ENCODE peak calls at places on chromosomes 1 and 21, in six cellular contexts. O is psoas muscle, Y is AG04450, T is dorsolateral prefrontal cortex, K is lower lobe of right lung, X is AG10803. U is an unnamed sample.

GRCh38 chr21:14646893-14647292 is 100.8 kb upstream of the SAMSN1 start:
- DNase-seq in O (no peak), Y (no peak), T (no peak), K (no peak), X (no peak), U (no peak)

GRCh38 chr1:228515200-228515834 is 28.1 kb downstream of the RNF187 start:
- DNase-seq in O (no peak), Y (peak; percentile 18), T (no peak), K (no peak), X (peak; percentile 44), U (no peak)

GRCh38 chr1:236065509-236066005 is 667 bp upstream of the NID1 start:
- DNase-seq in O (no peak), Y (no peak), T (no peak), K (no peak), X (no peak), U (no peak)

GRCh38 chr1:156839426-156840109 is 19.3 kb downstream of the INSRR start:
- DNase-seq in O (no peak), Y (no peak), T (no peak), K (no peak), X (no peak), U (peak; percentile 72)

GRCh38 chr1:228345201-228345930 is 61.3 kb downstream of the TRIM11 start:
- DNase-seq in O (peak; percentile 18), Y (no peak), T (peak; percentile 26), K (peak; percentile 28), X (no peak), U (no peak)

GRCh38 chr1:44652445-44653106 is 21.7 kb downstream of the TMEM53 start:
- DNase-seq in O (peak; percentile 79), Y (no peak), T (peak; percentile 90), K (peak; percentile 80), X (peak; percentile 48), U (no peak)

GRCh38 chr1:103194060-103194459 is 85.7 kb upstream of the COL11A1 start:
- DNase-seq in O (no peak), Y (no peak), T (no peak), K (no peak), X (no peak), U (no peak)

GRCh38 chr21:33762798-33763572 is 120.7 kb downstream of the ITSN1 start:
- DNase-seq in O (no peak), Y (no peak), T (no peak), K (no peak), X (peak; percentile 45), U (no peak)

GRCh38 chr1:89873757-89874156 is 52.9 kb downstream of the LRRC8D start:
- DNase-seq in O (no peak), Y (no peak), T (no peak), K (no peak), X (peak; percentile 91), U (no peak)

GRCh38 chr1:205588691-205589445 is 42.9 kb downstream of the ELK4 start:
- DNase-seq in O (no peak), Y (no peak), T (peak; percentile 70), K (no peak), X (peak; percentile 52), U (peak; percentile 81)

GRCh38 chr1:180131510-180131909 is 23.2 kb upstream of the QSOX1 start:
- DNase-seq in O (peak; percentile 18), Y (peak; percentile 93), T (no peak), K (peak; percentile 71), X (peak; percentile 96), U (no peak)

GRCh38 chr1:216330262-216330661 is 93.0 kb downstream of the USH2A start:
- DNase-seq in O (no peak), Y (no peak), T (no peak), K (no peak), X (no peak), U (no peak)

GRCh38 chr1:209427277-209427676 is 156.2 kb upstream of the CAMK1G start:
- DNase-seq in O (no peak), Y (no peak), T (no peak), K (no peak), X (no peak), U (no peak)

GRCh38 chr1:174080819-174081218 is 58.7 kb upstream of the RC3H1 start:
- DNase-seq in O (no peak), Y (no peak), T (no peak), K (no peak), X (no peak), U (no peak)

GRCh38 chr1:33030575-33030974 is 6.1 kb downstream of the AK2 start:
- DNase-seq in O (no peak), Y (no peak), T (no peak), K (no peak), X (peak; percentile 44), U (no peak)

GRCh38 chr1:100325415-100326324 is 26.6 kb upstream of the CDC14A start:
- DNase-seq in O (no peak), Y (no peak), T (no peak), K (no peak), X (no peak), U (no peak)

GRCh38 chr21:43966946-43967512 is 45.1 kb upstream of the TRAPPC10 start:
- DNase-seq in O (peak; percentile 4), Y (no peak), T (no peak), K (no peak), X (no peak), U (no peak)

GRCh38 chr1:121516279-121516967 is 331.6 kb downstream of the SRGAP2C start:
- DNase-seq in O (peak; percentile 21), Y (no peak), T (no peak), K (peak; percentile 67), X (no peak), U (no peak)

GRCh38 chr1:113542221-113542701 is 151.9 kb downstream of the MAGI3 start:
- DNase-seq in O (no peak), Y (peak; percentile 63), T (no peak), K (no peak), X (peak; percentile 81), U (no peak)

GRCh38 chr1:24679725-24680124 is 36.6 kb downstream of the SRRM1 start:
- DNase-seq in O (no peak), Y (no peak), T (no peak), K (no peak), X (no peak), U (no peak)

GRCh38 chr1:86089765-86090164 is 66.8 kb downstream of the COL24A1 start:
- DNase-seq in O (no peak), Y (no peak), T (no peak), K (no peak), X (no peak), U (peak; percentile 26)

DNA sequence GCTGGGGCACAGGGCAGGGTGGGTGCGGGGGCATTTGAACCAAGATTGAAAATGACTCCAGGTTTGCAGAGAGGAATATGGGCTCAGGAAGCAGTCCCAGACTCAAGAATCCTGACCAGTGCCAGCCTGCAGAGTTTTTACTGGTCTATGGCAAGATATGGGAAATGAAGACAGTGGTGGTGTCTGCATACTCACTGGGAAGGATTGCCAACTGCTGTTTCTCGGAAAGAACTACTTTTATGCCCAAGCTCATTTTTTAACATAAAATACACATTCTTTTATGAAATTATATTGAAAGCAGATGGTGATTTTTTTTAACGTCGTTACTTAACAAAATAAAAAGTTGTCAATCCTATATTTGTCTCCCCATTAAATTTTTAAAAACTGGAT is 401.9 kb downstream of the CAMTA1 start:
- DNase-seq in O (no peak), Y (no peak), T (no peak), K (no peak), X (peak; percentile 18), U (no peak)
- TF ChIP-seq CTCF in O (no peak), Y (no peak), T (no peak), K (no peak), X (no peak), U (no peak)

DNA sequence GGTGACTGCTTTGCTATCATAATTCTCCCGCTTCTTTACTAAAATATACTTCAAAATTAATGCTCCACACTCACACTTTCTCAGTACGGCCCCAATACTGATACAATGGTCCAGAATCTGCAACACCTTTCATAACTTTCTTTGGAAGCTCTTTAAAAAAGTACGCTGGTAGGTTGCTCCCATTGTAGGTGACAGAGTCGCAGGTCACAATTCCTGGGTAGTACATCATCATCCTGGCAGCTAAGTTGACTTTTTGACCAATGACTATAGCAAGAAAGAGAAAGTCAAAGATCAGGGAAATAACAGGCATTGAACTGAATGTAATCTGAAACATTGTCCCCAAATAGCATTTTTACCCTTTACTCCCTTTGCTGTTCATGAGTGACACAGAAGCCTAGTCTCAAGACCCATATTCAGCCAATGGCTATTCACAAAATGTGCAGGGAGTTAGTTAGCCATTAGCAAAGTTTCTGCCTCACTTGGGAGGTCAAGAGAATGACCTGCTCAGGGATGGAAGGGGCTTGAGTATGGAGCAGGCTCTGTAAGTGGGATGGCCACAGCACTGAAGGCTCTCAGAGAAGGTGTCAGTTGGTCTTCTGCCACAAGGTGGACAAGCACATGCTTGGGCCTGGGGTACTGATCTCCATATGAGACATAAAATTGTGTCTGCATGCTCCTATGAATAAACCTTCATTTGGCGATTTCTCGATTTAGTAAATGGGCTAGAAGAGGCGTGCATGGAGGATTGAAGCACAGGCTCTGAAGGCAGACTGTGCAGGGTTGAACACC is 35.4 kb downstream of the ADCY10 start:
- DNase-seq in O (no peak), Y (no peak), T (no peak), K (no peak), X (no peak), U (no peak)
- TF ChIP-seq CTCF in O (no peak), Y (no peak), T (no peak), K (no peak), X (no peak), U (peak; percentile 11)

DNA sequence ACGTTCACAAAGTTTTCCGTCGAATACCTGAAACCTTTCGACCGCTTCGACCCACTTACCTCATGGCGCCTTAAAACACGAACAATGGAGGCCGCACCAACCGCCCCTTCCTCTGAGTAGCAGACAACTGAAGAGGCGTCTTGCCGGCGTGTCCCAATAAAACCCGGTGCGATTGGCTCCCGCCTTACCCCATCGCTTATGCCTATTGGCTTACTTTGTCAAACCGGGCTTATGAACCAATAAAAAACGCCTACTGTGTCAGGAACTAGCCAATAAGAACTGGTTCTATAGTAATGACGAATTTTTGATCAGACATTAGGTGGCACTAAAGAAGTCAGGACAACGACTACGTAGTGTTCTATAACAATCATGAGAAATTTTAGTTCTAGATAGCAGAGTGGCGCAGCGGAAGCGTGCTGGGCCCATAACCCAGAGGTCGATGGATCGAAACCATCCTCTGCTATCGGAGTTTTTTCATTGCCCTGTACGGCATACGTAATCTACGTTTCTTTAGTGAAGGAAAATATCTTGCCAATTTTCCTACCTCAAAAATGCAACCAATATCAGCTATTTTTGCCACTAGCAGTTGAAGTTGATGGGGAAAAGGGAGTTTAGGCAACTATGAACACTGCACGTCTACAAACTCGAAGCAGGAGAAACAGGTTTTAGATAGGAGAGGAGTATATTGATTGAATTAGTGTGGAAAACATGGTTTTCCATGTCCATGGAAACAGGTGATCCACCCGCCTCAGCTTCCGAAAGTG is at the start of gene ILF2:
- DNase-seq in O (peak; percentile 96), Y (peak; percentile 99), T (peak; percentile 94), K (peak; percentile 96), X (peak; percentile 100), U (peak; percentile 95)
- TF ChIP-seq CTCF in O (peak; percentile 12), Y (peak; percentile 30), T (no peak), K (peak; percentile 37), X (peak; percentile 37), U (peak; percentile 70)

GRCh38 chr1:41598325-41598724 is 113.8 kb upstream of the EDN2 start:
- DNase-seq in O (no peak), Y (no peak), T (no peak), K (no peak), X (no peak), U (no peak)

DNA sequence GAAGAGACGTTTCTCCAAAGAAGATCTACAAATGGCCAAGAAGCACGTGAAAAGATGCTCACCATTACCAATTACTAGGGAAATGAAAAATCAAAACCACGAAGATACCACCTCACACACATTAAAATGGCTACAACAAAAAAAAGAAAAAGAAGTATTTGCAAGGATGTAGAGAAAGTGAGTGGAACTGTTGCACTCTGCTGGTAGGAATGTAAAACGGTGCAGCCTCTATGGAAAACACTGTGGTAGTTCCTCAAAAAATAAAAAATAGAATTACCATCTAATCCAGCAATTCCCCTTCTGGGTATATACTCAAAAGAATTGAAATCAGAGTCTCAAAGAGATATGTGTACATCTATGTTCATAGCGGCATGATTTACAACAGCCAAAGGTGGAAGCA is 115.4 kb upstream of the EDN2 start:
- DNase-seq in O (no peak), Y (no peak), T (no peak), K (no peak), X (peak; percentile 18), U (no peak)
- TF ChIP-seq CTCF in O (peak; percentile 33), Y (peak; percentile 64), T (no peak), K (peak; percentile 26), X (peak; percentile 57), U (peak; percentile 79)